ENCODE peak calls at places on chromosomes 16 and 17, in six cellular contexts. R is small intestine, S is fibroblast of lung, W is heart right ventricle, C is neural progenitor cell, U is hepatocyte. A is an unnamed sample. For H3K4me1, the result is how much of the 10 kb centered on the place peaks cover.

GRCh38 chr17:35801583-35802224 is 6.3 kb upstream of the MMP28 start:
- DNase-seq in W (peak), U (peak), S (peak), R (peak), C (no peak), A (no peak)

GRCh38 chr17:69254187-69254586 is 25.6 kb upstream of the ABCA10 start:
- DNase-seq in U (no peak), W (no peak), R (no peak), S (no peak), C (no peak), A (no peak)

GRCh38 chr17:50609376-50610074 is 25.2 kb upstream of the ABCC3 start:
- DNase-seq in U (no peak), C (no peak), S (no peak), R (no peak), W (no peak), A (no peak)

GRCh38 chr17:13016881-13017622 is 775 bp downstream of the ELAC2 start:
- DNase-seq in U (no peak), R (no peak), S (no peak), W (no peak), C (no peak), A (no peak)

GRCh38 chr16:19367335-19367734 is 50.3 kb upstream of the TMC5 start:
- DNase-seq in W (no peak), U (no peak), S (no peak), R (no peak), C (no peak), A (no peak)

GRCh38 chr16:50495673-50496072 is 52.5 kb upstream of the NKD1 start:
- DNase-seq in U (no peak), W (no peak), C (no peak), S (no peak), R (no peak), A (no peak)

GRCh38 chr16:55280622-55281021 is 43.4 kb upstream of the IRX6 start:
- DNase-seq in C (no peak), U (no peak), S (no peak), W (no peak), R (no peak), A (no peak)

GRCh38 chr17:29151567-29151966 is 28.6 kb downstream of the MYO18A start:
- DNase-seq in W (no peak), C (peak), S (no peak), R (no peak), U (no peak), A (peak)

GRCh38 chr17:29585080-29585751 is 4.2 kb downstream of the GIT1 start:
- DNase-seq in W (peak), U (no peak), C (no peak), R (no peak), S (no peak), A (no peak)

GRCh38 chr16:879986-880385 is 79.5 kb upstream of the GNG13 start:
- DNase-seq in U (no peak), R (no peak), W (no peak), S (no peak), C (no peak), A (no peak)

GRCh38 chr16:25311039-25311438 is 53.4 kb upstream of the ZKSCAN2 start:
- DNase-seq in R (no peak), C (no peak), U (no peak), S (no peak), W (no peak), A (no peak)

GRCh38 chr16:88300463-88300835 is 82.3 kb upstream of the ZNF469 start:
- DNase-seq in U (no peak), R (no peak), S (no peak), W (no peak), C (no peak), A (no peak)

GRCh38 chr17:82458885-82459424 is 414 bp downstream of the NARF start:
- DNase-seq in R (peak), W (peak), U (peak), C (peak), S (no peak), A (no peak)
- H3K4me1 ChIP-seq in R (under half), W (under half), U (under half), C (under half), S (under half), A (under half)

GRCh38 chr16:67169011-67169451 is 1.3 kb upstream of the NOL3 start:
- DNase-seq in C (no peak), S (no peak), W (no peak), R (no peak), U (no peak), A (no peak)

GRCh38 chr16:67167588-67167987 is 2.8 kb upstream of the NOL3 start:
- DNase-seq in R (no peak), C (no peak), U (no peak), W (no peak), S (no peak), A (no peak)

GRCh38 chr16:67170948-67171649 is 761 bp downstream of the NOL3 start:
- DNase-seq in U (no peak), S (peak), R (no peak), C (no peak), W (no peak), A (no peak)

GRCh38 chr16:67170168-67170947 is at the start of gene NOL3:
- DNase-seq in W (peak), S (peak), C (peak), U (peak), R (peak), A (peak)

DNA sequence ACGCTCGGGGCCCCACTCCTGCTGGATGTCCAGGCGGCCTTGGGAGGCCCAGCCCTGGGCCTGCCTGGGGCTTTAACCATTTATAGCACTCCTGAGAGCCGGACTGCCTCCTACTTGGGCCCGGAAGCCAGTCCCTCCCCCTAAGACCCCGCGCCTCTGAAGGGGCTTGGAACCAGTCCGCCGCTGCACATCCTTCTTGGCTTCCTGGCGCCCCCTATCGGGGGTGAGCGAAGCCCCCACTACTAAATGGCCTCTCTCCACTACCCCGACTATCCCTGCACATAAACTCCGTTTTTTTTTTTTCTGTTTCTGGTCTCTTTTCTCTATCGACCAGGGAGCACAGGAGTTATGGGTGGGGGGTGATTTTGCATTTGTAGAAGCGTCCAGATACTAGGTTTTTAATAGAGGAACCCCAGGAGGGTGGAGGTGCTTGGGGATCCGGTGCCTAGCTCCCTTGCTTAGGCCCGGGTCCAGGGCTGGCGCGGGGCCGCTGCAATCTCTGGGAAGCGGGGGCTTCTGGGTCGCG is 633 bp upstream of the NOL3 start:
- DNase-seq in W (peak), S (no peak), R (no peak), U (peak), C (peak), A (no peak)
- H3K4me3 ChIP-seq in W (peak), S (no peak), R (peak), U (peak), C (peak), A (peak)

GRCh38 chr16:57636184-57636583 is 7.8 kb downstream of the ADGRG1 start:
- DNase-seq in S (no peak), R (no peak), U (no peak), C (no peak), W (no peak), A (no peak)

GRCh38 chr16:57637424-57637823 is 9.0 kb downstream of the ADGRG1 start:
- DNase-seq in W (peak), R (no peak), C (peak), U (no peak), S (no peak), A (no peak)

GRCh38 chr16:57637020-57637419 is 8.6 kb downstream of the ADGRG1 start:
- DNase-seq in C (no peak), U (no peak), S (peak), W (no peak), R (no peak), A (no peak)

GRCh38 chr16:57634171-57634570 is 5.7 kb downstream of the ADGRG1 start:
- DNase-seq in R (peak), U (no peak), S (no peak), C (no peak), W (no peak), A (no peak)

GRCh38 chr16:57635266-57636097 is 7.1 kb downstream of the ADGRG1 start:
- DNase-seq in U (peak), W (no peak), R (peak), S (no peak), C (no peak), A (peak)
- H3K4me1 ChIP-seq in U (under half), W (under half), R (under half), S (under half), C (under half), A (under half)

GRCh38 chr17:40314557-40314953 is 5.6 kb downstream of the RARA start:
- DNase-seq in R (peak), W (peak), U (peak), S (peak), C (no peak), A (no peak)

GRCh38 chr17:40317345-40317873 is 8.4 kb downstream of the RARA start:
- DNase-seq in R (peak), W (no peak), S (peak), U (peak), C (peak), A (peak)

GRCh38 chr17:40316571-40317344 is 7.8 kb downstream of the RARA start:
- DNase-seq in U (peak), W (peak), C (peak), S (peak), R (peak), A (peak)

GRCh38 chr17:40315206-40315605 is 6.2 kb downstream of the RARA start:
- DNase-seq in C (no peak), U (no peak), R (no peak), S (no peak), W (no peak), A (no peak)

DNA sequence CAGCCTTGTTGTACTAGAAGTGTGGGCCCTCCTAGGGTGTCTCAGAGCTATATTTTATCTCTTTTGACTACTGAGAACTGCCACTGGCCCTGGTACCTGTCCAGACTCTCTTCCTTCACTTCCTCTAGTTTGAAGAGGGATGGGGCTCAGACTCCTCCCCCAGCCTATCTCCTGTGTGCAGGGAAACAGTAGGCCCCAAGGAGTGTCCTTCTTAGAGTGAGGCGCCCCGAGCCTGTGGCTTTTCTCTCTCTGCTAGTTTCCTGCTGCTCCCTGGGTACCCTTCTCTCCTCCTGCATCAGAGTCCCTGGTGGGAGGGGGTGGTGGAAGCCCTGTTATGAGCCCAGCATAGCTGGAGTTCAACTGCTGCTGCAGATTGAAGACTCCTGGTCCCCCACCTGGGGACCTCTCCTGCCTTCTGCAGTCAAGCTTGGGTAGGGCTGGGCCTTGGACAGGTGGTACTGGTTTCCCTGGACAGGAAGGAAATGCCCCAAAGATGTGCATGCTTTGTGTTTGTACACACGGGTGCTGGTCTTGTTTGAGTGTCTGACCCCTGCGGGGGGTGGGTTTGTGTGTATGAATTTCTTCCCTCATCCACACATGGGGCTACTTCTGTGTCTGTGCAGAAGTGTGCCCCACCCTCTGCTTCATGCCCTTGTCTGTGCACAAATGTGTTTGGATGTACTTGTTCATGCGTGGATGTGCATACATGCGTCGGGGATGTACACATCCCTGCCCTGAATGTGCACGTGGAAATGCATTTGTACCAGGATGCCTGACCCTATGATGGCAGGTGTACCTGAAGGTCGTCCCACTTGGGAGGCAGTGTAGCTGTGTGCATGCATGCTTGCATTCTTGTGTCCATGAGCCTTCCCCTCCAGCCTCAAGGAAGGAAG is 6.9 kb downstream of the RARA start:
- DNase-seq in W (no peak), C (no peak), S (no peak), R (no peak), U (no peak), A (no peak)
- H3K4me3 ChIP-seq in W (no peak), C (peak), S (no peak), R (no peak), U (no peak), A (peak)

GRCh38 chr16:10219742-10220141 is 37.5 kb upstream of the GRIN2A start:
- DNase-seq in R (peak), C (no peak), U (no peak), S (no peak), W (no peak), A (no peak)
- H3K4me1 ChIP-seq in R (under half), C (under half), U (under half), S (under half), W (under half), A (under half)

GRCh38 chr16:86495357-86495701 is 15.0 kb upstream of the FOXF1 start:
- DNase-seq in W (no peak), R (no peak), U (no peak), C (no peak), S (no peak), A (no peak)

GRCh38 chr16:86494039-86494564 is 16.2 kb upstream of the FOXF1 start:
- DNase-seq in S (no peak), R (no peak), C (peak), U (no peak), W (no peak), A (no peak)

GRCh38 chr16:86496262-86496928 is 13.9 kb upstream of the FOXF1 start:
- DNase-seq in W (no peak), U (no peak), S (no peak), R (no peak), C (peak), A (no peak)

GRCh38 chr16:86495756-86496261 is 14.5 kb upstream of the FOXF1 start:
- DNase-seq in C (peak), S (no peak), R (no peak), U (no peak), W (no peak), A (no peak)

GRCh38 chr16:86494565-86495356 is 15.6 kb upstream of the FOXF1 start:
- DNase-seq in R (no peak), C (peak), U (no peak), S (no peak), W (no peak), A (no peak)
- H3K4me3 ChIP-seq in R (no peak), C (no peak), U (no peak), S (no peak), W (no peak), A (no peak)

GRCh38 chr17:46726106-46726670 is 92.3 kb downstream of the WNT3 start:
- DNase-seq in W (no peak), S (peak), R (peak), U (peak), C (no peak), A (no peak)
- H3K4me1 ChIP-seq in W (under half), S (under half), R (under half), U (under half), C (under half), A (under half)

GRCh38 chr16:14308357-14308723 is 237.2 kb downstream of the MRTFB start:
- DNase-seq in W (no peak), S (no peak), R (no peak), C (no peak), U (no peak), A (no peak)

GRCh38 chr16:14307623-14308356 is 236.7 kb downstream of the MRTFB start:
- DNase-seq in S (no peak), U (no peak), C (no peak), W (no peak), R (no peak), A (no peak)

GRCh38 chr16:14310519-14310991 is 239.4 kb downstream of the MRTFB start:
- DNase-seq in C (peak), S (peak), W (no peak), U (no peak), R (no peak), A (no peak)

GRCh38 chr16:14309906-14310305 is 238.8 kb downstream of the MRTFB start:
- DNase-seq in S (peak), W (no peak), U (no peak), R (no peak), C (no peak), A (no peak)

GRCh38 chr16:14309001-14309886 is 238.1 kb downstream of the MRTFB start:
- DNase-seq in C (peak), W (no peak), U (peak), R (no peak), S (peak), A (peak)
- H3K4me3 ChIP-seq in C (no peak), W (no peak), U (no peak), R (no peak), S (no peak), A (no peak)

DNA sequence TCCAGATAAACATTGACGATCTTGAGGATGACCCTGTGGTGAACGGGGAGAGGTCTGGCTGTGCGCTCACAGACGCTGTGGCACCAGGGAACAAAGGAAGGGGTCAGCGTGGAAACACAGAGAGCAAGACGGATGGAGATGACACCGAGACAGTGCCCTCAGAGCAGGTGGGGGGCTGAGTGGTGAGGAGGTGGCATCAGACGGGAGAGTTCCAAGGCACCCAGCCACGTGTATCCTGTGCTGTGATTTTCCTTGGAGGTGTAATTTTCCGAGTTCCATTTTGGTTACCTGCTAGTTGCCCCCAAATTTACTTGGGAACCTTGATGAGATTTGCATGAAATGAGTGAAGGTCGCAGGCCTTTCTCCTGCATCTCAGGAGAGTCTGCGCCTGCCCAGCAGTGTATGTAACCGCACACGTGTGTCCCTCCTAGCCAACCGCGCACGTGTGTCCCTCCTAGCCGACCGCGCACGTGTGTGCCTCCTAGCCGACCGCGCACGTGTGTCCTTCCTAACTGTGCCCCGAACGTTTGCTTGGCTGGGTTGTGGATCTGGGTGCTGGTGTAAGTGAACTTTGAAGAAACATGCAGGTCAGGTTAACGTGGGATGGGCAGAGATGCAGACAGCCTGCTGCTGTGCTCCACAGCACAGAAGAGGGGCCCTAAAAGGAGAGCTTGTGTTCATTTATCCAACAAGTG is 10.1 kb downstream of the TCF25 start:
- DNase-seq in S (no peak), U (no peak), W (no peak), R (no peak), C (no peak), A (no peak)
- H3K4me1 ChIP-seq in S (under half), U (under half), W (under half), R (under half), C (under half), A (under half)

A was measured in Caco-2.